ENCODE peak calls at places on chromosomes 6 and 20, in eight cellular contexts. C is K562, O is ecto neural progenitor cell, V is SK-MEL-5, S is NCI-H1436 treated with DMSO at 0.1 percent for 48 hours, W is A549, M is ELR, L is esophagus muscularis mucosa. F is an unnamed sample.

GRCh38 chr20:54194724-54195438 is 13.0 kb upstream of the PFDN4 start:
- DNase-seq in S (no peak), M (peak), V (no peak), O (no peak), C (no peak), L (peak), W (peak), F (no peak)

GRCh38 chr6:15183979-15184378 is 61.9 kb upstream of the JARID2 start:
- DNase-seq in W (no peak), C (no peak), O (no peak), V (no peak), M (no peak), L (no peak), S (no peak), F (no peak)

GRCh38 chr20:16518068-16518783 is 55.0 kb downstream of the KIF16B start:
- DNase-seq in C (peak), L (no peak), M (peak), V (peak), S (no peak), O (no peak), W (peak), F (peak)

GRCh38 chr6:26224940-26225847 is 138.0 kb downstream of the HFE start:
- DNase-seq in W (no peak), S (peak), V (no peak), L (no peak), M (peak), O (peak), C (no peak), F (no peak)

GRCh38 chr6:36897629-36898028 is 11.9 kb downstream of the C6orf89 start:
- DNase-seq in C (peak), V (peak), L (no peak), M (peak), S (no peak), W (peak), O (no peak), F (no peak)

GRCh38 chr20:33835773-33836172 is 24.6 kb downstream of the CHMP4B start:
- DNase-seq in V (no peak), L (no peak), S (no peak), C (no peak), O (no peak), W (no peak), M (no peak), F (no peak)

GRCh38 chr6:25882066-25882496 is 8.0 kb upstream of the SLC17A3 start:
- DNase-seq in S (no peak), L (no peak), W (peak), O (peak), M (no peak), V (no peak), C (no peak), F (no peak)

GRCh38 chr6:121828567-121828966 is 393.1 kb downstream of the GJA1 start:
- DNase-seq in W (no peak), L (no peak), V (no peak), C (no peak), S (no peak), M (no peak), O (no peak), F (no peak)

GRCh38 chr6:142378138-142378875 is 76.5 kb downstream of the ADGRG6 start:
- DNase-seq in O (no peak), L (no peak), M (peak), V (peak), C (no peak), S (peak), W (peak), F (no peak)

GRCh38 chr6:143598466-143599080 is 79.2 kb upstream of the PHACTR2 start:
- DNase-seq in L (no peak), C (no peak), O (no peak), S (no peak), M (no peak), W (no peak), V (no peak), F (no peak)

GRCh38 chr20:53034899-53035298 is 62.7 kb downstream of the TSHZ2 start:
- DNase-seq in M (no peak), L (no peak), S (no peak), O (no peak), V (no peak), W (no peak), C (no peak), F (no peak)

GRCh38 chr6:160272707-160273106 is 14.1 kb upstream of the SLC22A2 start:
- DNase-seq in O (no peak), S (no peak), W (no peak), M (no peak), C (no peak), L (no peak), V (no peak), F (no peak)

GRCh38 chr6:169223006-169223405 is 30.6 kb downstream of the THBS2 start:
- DNase-seq in W (no peak), V (no peak), C (no peak), S (no peak), M (no peak), O (no peak), L (no peak), F (no peak)